ENCODE peak calls at places on chromosomes 1 and 21, in five cellular contexts. One of them, this sample, is unnamed.

GRCh38 chr1:195766709-195767108 is 841.5 kb downstream of the KCNT2 start:
- DNase-seq in skeletal muscle cell: no peak
- DNase-seq in GOT3: no peak
- DNase-seq in NCI-H1436 treated with DMSO at 0.1 percent for 48 hours: no peak
- DNase-seq in colonic mucosa: no peak
- DNase-seq in this sample: no peak

GRCh38 chr21:44510508-44511218 is 29.3 kb downstream of the KRTAP10-1 start:
- DNase-seq in colonic mucosa: peak
- DNase-seq in skeletal muscle cell: no peak
- DNase-seq in GOT3: no peak
- DNase-seq in NCI-H1436 treated with DMSO at 0.1 percent for 48 hours: no peak
- DNase-seq in this sample: peak

GRCh38 chr1:43274125-43274803 is 4.5 kb downstream of the TMEM125 start:
- DNase-seq in GOT3: no peak
- DNase-seq in skeletal muscle cell: no peak
- DNase-seq in colonic mucosa: no peak
- DNase-seq in NCI-H1436 treated with DMSO at 0.1 percent for 48 hours: no peak
- DNase-seq in this sample: peak

GRCh38 chr1:173043253-173043652 is 7.5 kb downstream of the TNFSF18 start:
- DNase-seq in colonic mucosa: no peak
- DNase-seq in GOT3: no peak
- DNase-seq in skeletal muscle cell: no peak
- DNase-seq in NCI-H1436 treated with DMSO at 0.1 percent for 48 hours: no peak
- DNase-seq in this sample: peak

GRCh38 chr1:110412576-110412975 is 5.1 kb upstream of the LAMTOR5 start:
- DNase-seq in skeletal muscle cell: no peak
- DNase-seq in NCI-H1436 treated with DMSO at 0.1 percent for 48 hours: no peak
- DNase-seq in GOT3: peak
- DNase-seq in colonic mucosa: peak
- DNase-seq in this sample: peak

GRCh38 chr1:67059331-67059730 is 5.4 kb upstream of the SLC35D1 start:
- DNase-seq in NCI-H1436 treated with DMSO at 0.1 percent for 48 hours: no peak
- DNase-seq in GOT3: no peak
- DNase-seq in skeletal muscle cell: no peak
- DNase-seq in colonic mucosa: no peak
- DNase-seq in this sample: no peak

GRCh38 chr1:21175324-21175669 is 1.4 kb downstream of the EIF4G3 start:
- DNase-seq in skeletal muscle cell: no peak
- DNase-seq in GOT3: no peak
- DNase-seq in NCI-H1436 treated with DMSO at 0.1 percent for 48 hours: no peak
- DNase-seq in colonic mucosa: peak
- DNase-seq in this sample: no peak

GRCh38 chr1:179298952-179299351 is 5.4 kb downstream of the SOAT1 start:
- DNase-seq in GOT3: no peak
- DNase-seq in skeletal muscle cell: no peak
- DNase-seq in colonic mucosa: no peak
- DNase-seq in NCI-H1436 treated with DMSO at 0.1 percent for 48 hours: no peak
- DNase-seq in this sample: no peak

GRCh38 chr21:30579351-30579750 is 10.8 kb downstream of the KRTAP22-2 start:
- DNase-seq in skeletal muscle cell: no peak
- DNase-seq in colonic mucosa: no peak
- DNase-seq in NCI-H1436 treated with DMSO at 0.1 percent for 48 hours: no peak
- DNase-seq in GOT3: no peak
- DNase-seq in this sample: peak

GRCh38 chr1:210663730-210664573 is 335.2 kb downstream of the HHAT start:
- DNase-seq in colonic mucosa: no peak
- DNase-seq in skeletal muscle cell: no peak
- DNase-seq in NCI-H1436 treated with DMSO at 0.1 percent for 48 hours: peak
- DNase-seq in GOT3: no peak
- DNase-seq in this sample: peak